ENCODE peak calls at places on chromosomes 3 and 15, in four cellular contexts. A is suprapubic skin, T is esophagus muscularis mucosa, U is K562. G is an unnamed sample.
A peak's percentile ranks its signal among the peaks of the same experiment; 100 is the strongest.

GRCh38 chr15:80984856-80985255 is 4.8 kb downstream of the MESD start:
- DNase-seq in T (no peak), U (no peak), A (no peak), G (no peak)

GRCh38 chr3:171088984-171089754 is 62.6 kb upstream of the SLC2A2 start:
- DNase-seq in U (no peak), A (no peak), T (no peak), G (no peak)

GRCh38 chr15:97904196-97904572 is 56.3 kb upstream of the ARRDC4 start:
- DNase-seq in U (peak; percentile 58), T (no peak), A (peak; percentile 70), G (no peak)

GRCh38 chr3:165389064-165389463 is 192.9 kb upstream of the SLITRK3 start:
- DNase-seq in U (no peak), T (no peak), A (no peak), G (no peak)

GRCh38 chr3:124741027-124741426 is 10.8 kb downstream of the UMPS start:
- DNase-seq in A (no peak), U (no peak), T (no peak), G (no peak)

GRCh38 chr15:87777054-87777498 is 479.5 kb downstream of the NTRK3 start:
- DNase-seq in T (peak; percentile 89), U (no peak), A (no peak), G (no peak)

GRCh38 chr3:79521221-79521848 is 246.5 kb downstream of the ROBO1 start:
- DNase-seq in A (no peak), U (peak; percentile 4), T (no peak), G (no peak)

GRCh38 chr15:51132384-51133139 is 37.9 kb upstream of the TNFAIP8L3 start:
- DNase-seq in U (peak; percentile 51), A (no peak), T (no peak), G (no peak)

GRCh38 chr3:146780251-146780650 is 175.1 kb upstream of the PLSCR5 start:
- DNase-seq in T (no peak), U (no peak), A (no peak), G (no peak)

GRCh38 chr3:46922871-46923558 is 45.5 kb downstream of the PTH1R start:
- DNase-seq in A (peak; percentile 54), T (no peak), U (no peak), G (no peak)

GRCh38 chr15:68497206-68497910 is 65.4 kb upstream of the ITGA11 start:
- DNase-seq in A (no peak), T (peak; percentile 72), U (no peak), G (no peak)

GRCh38 chr3:69764861-69765260 is 25.6 kb downstream of the MITF start:
- DNase-seq in T (no peak), A (no peak), U (no peak), G (no peak)

GRCh38 chr3:100436951-100437350 is 35.6 kb downstream of the LNP1 start:
- DNase-seq in A (no peak), T (no peak), U (no peak), G (no peak)

GRCh38 chr3:107938128-107938527 is 152.7 kb downstream of the CD47 start:
- DNase-seq in U (no peak), A (no peak), T (no peak), G (no peak)

GRCh38 chr3:64160000-64160690 is 65.1 kb downstream of the PRICKLE2 start:
- DNase-seq in U (no peak), T (no peak), A (no peak), G (no peak)

GRCh38 chr15:36579792-36580431 is 486 bp downstream of the CDIN1 start:
- DNase-seq in A (no peak), T (no peak), U (no peak), G (no peak)

GRCh38 chr15:93826798-93827197 is 404.6 kb upstream of the MCTP2 start:
- DNase-seq in T (no peak), U (no peak), A (no peak), G (no peak)
- TF ChIP-seq POLR2AphosphoS5 in T (no peak), U (no peak), A (no peak), G (no peak)

GRCh38 chr15:72771329-72771725 is 12.2 kb downstream of the ADPGK start:
- DNase-seq in A (no peak), U (no peak), T (no peak), G (no peak)

GRCh38 chr15:72774696-72775383 is 8.7 kb downstream of the ADPGK start:
- DNase-seq in U (no peak), A (no peak), T (no peak), G (no peak)

GRCh38 chr15:72766780-72767179 is 16.8 kb downstream of the ADPGK start:
- DNase-seq in T (no peak), A (no peak), U (no peak), G (no peak)

GRCh38 chr15:72766025-72766424 is 17.5 kb downstream of the ADPGK start:
- DNase-seq in A (no peak), T (no peak), U (no peak), G (no peak)

GRCh38 chr15:72770673-72771328 is 12.8 kb downstream of the ADPGK start:
- DNase-seq in T (no peak), A (no peak), U (peak; percentile 32), G (no peak)
- H3K36me3 ChIP-seq in T (peaks cover 54% of the 10 kb centered on the region), A (peaks cover 81% of the 10 kb centered on the region), U (peaks cover 94% of the 10 kb centered on the region), G (peaks cover 4% of the 10 kb centered on the region)

GRCh38 chr3:14424711-14425573 is 22.5 kb downstream of the SLC6A6 start:
- DNase-seq in U (peak; percentile 50), A (no peak), T (no peak), G (no peak)
- H3K4me1 ChIP-seq in U (peaks cover 40% of the 10 kb centered on the region), A (peaks cover 36% of the 10 kb centered on the region), T (peaks cover 63% of the 10 kb centered on the region), G (peaks cover 45% of the 10 kb centered on the region)

DNA sequence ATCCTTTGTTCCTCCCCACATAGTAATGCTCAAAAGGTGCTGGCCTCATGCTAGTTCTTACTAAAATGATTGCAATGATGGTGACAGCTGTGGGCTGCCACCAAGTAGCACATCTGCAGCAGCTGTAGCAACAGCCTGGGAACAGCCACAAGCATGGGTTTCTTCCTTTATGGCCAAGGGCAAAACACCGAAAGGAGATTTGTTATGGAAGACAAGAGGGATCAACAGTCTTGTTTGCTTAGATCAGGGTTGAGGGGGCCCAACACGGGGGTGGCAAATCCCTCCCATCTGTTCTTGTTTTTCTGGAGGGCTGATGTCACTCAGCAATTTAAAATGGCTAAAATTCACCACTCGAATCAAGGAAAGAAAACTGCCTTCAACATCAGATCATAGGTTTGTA is 188.3 kb downstream of the CADPS start:
- DNase-seq in U (no peak), T (no peak), A (no peak), G (no peak)
- TF ChIP-seq POLR2AphosphoS5 in U (no peak), T (no peak), A (no peak), G (no peak)